ENCODE peak calls at places on chromosomes 13 and 19, in eight cellular contexts. N is T-helper 2 cell; B is stimulated activated CD4-positive, alpha-beta T cell treated with anti-CD3 and anti-CD28 coated beads, Interleukin-2, amount 100 ng/mL, for 24 hours; Z is NCI-H345; C is right cardiac atrium; M is stimulated activated CD8-positive, alpha-beta memory T cell treated with anti-CD3 and anti-CD28 coated beads, Interleukin-7, amount 100 ng/mL, for 1 hour; F is activated CD4-positive, alpha-beta T cell treated with anti-CD3 and anti-CD28 coated beads for 36 hours; E is amniotic stem cell. O is an unnamed sample.

GRCh38 chr13:24723206-24723605 is 40.8 kb upstream of the RNF17 start:
- DNase-seq in B (no peak), Z (no peak), F (no peak), M (no peak), N (no peak), E (no peak), C (no peak), O (no peak)

GRCh38 chr13:41098761-41099160 is 33.8 kb downstream of the KBTBD6 start:
- DNase-seq in Z (no peak), N (no peak), M (no peak), F (no peak), B (no peak), C (no peak), E (no peak), O (no peak)

GRCh38 chr19:17079710-17080440 is 4.3 kb downstream of the MYO9B start:
- DNase-seq in N (peak), F (peak), C (peak), Z (no peak), E (peak), M (peak), B (peak), O (peak)

GRCh38 chr19:3275068-3275582 is 50.7 kb downstream of the CELF5 start:
- DNase-seq in B (peak), Z (peak), C (no peak), F (peak), E (no peak), N (no peak), M (no peak), O (peak)

GRCh38 chr13:48263196-48263595 is 30.2 kb downstream of the ITM2B start:
- DNase-seq in C (no peak), F (no peak), E (no peak), M (no peak), B (no peak), N (no peak), Z (no peak), O (no peak)

GRCh38 chr19:10835089-10835753 is 791 bp downstream of the TMED1 start:
- DNase-seq in N (no peak), Z (no peak), M (no peak), C (no peak), E (no peak), B (no peak), F (no peak), O (no peak)

GRCh38 chr13:114108894-114109293 is 23.5 kb downstream of the RASA3 start:
- DNase-seq in E (no peak), B (no peak), M (no peak), Z (no peak), N (no peak), C (no peak), F (peak), O (no peak)

GRCh38 chr19:50050406-50051223 is 24.8 kb downstream of the ZNF473 start:
- DNase-seq in E (peak), C (peak), F (peak), M (peak), Z (peak), N (peak), B (peak), O (peak)

GRCh38 chr13:99725644-99726043 is 224.4 kb downstream of the TM9SF2 start:
- DNase-seq in C (no peak), B (no peak), M (no peak), F (no peak), Z (peak), N (no peak), E (no peak), O (no peak)

GRCh38 chr13:78046349-78046748 is 127.7 kb upstream of the EDNRB start:
- DNase-seq in B (no peak), M (no peak), F (no peak), N (no peak), Z (no peak), C (no peak), E (no peak), O (no peak)

GRCh38 chr19:3276341-3276799 is 51.9 kb downstream of the CELF5 start:
- DNase-seq in N (peak), B (peak), E (no peak), F (peak), M (no peak), Z (peak), C (no peak), O (peak)

GRCh38 chr13:99119686-99120085 is 81.0 kb upstream of the UBAC2 start:
- DNase-seq in E (no peak), B (peak), F (peak), C (no peak), N (peak), Z (no peak), M (no peak), O (no peak)

GRCh38 chr19:41437944-41438574 is 1.7 kb downstream of the DMAC2 start:
- DNase-seq in Z (no peak), N (no peak), F (no peak), B (no peak), M (no peak), C (no peak), E (no peak), O (no peak)

GRCh38 chr19:57888494-57889231 is at the start of gene ZNF814:
- DNase-seq in C (peak), E (peak), Z (peak), B (peak), N (peak), M (peak), F (peak), O (peak)